ENCODE peak calls at places on chromosomes 16 and 17, in nine cellular contexts. One of them, this sample, is unnamed.

GRCh38 chr16:50881953-50882352 is 140.1 kb downstream of the CYLD start:
- DNase-seq in RPMI8226: no peak
- DNase-seq in stimulated activated CD8-positive, alpha-beta memory T cell treated with anti-CD3 and anti-CD28 coated beads, Interleukin-15, amount 100 ng/mL, for 48 hours: no peak
- DNase-seq in T follicular helper cell: no peak
- DNase-seq in activated naive CD4-positive, alpha-beta T cell: no peak
- DNase-seq in amygdala: no peak
- DNase-seq in stimulated activated CD4-positive, alpha-beta T cell treated with anti-CD3 and anti-CD28 coated beads, Interleukin-15, amount 100 ng/mL, for 48 hours: no peak
- DNase-seq in IMR-90: no peak
- DNase-seq in LoVo: no peak
- DNase-seq in this sample: no peak

GRCh38 chr17:57892820-57893595 is 43.2 kb upstream of the MRPS23 start:
- DNase-seq in stimulated activated CD8-positive, alpha-beta memory T cell treated with anti-CD3 and anti-CD28 coated beads, Interleukin-15, amount 100 ng/mL, for 48 hours: no peak
- DNase-seq in RPMI8226: no peak
- DNase-seq in activated naive CD4-positive, alpha-beta T cell: no peak
- DNase-seq in T follicular helper cell: no peak
- DNase-seq in IMR-90: peak
- DNase-seq in amygdala: peak
- DNase-seq in stimulated activated CD4-positive, alpha-beta T cell treated with anti-CD3 and anti-CD28 coated beads, Interleukin-15, amount 100 ng/mL, for 48 hours: no peak
- DNase-seq in LoVo: peak
- DNase-seq in this sample: peak

GRCh38 chr17:81741049-81741593 is 29.0 kb downstream of the SLC25A10 start:
- DNase-seq in stimulated activated CD4-positive, alpha-beta T cell treated with anti-CD3 and anti-CD28 coated beads, Interleukin-15, amount 100 ng/mL, for 48 hours: no peak
- DNase-seq in amygdala: no peak
- DNase-seq in RPMI8226: no peak
- DNase-seq in LoVo: no peak
- DNase-seq in T follicular helper cell: no peak
- DNase-seq in activated naive CD4-positive, alpha-beta T cell: no peak
- DNase-seq in stimulated activated CD8-positive, alpha-beta memory T cell treated with anti-CD3 and anti-CD28 coated beads, Interleukin-15, amount 100 ng/mL, for 48 hours: no peak
- DNase-seq in IMR-90: no peak
- DNase-seq in this sample: no peak

GRCh38 chr16:56269276-56269675 is 78.0 kb downstream of the GNAO1 start:
- DNase-seq in LoVo: no peak
- DNase-seq in IMR-90: no peak
- DNase-seq in T follicular helper cell: no peak
- DNase-seq in RPMI8226: no peak
- DNase-seq in stimulated activated CD4-positive, alpha-beta T cell treated with anti-CD3 and anti-CD28 coated beads, Interleukin-15, amount 100 ng/mL, for 48 hours: no peak
- DNase-seq in stimulated activated CD8-positive, alpha-beta memory T cell treated with anti-CD3 and anti-CD28 coated beads, Interleukin-15, amount 100 ng/mL, for 48 hours: no peak
- DNase-seq in activated naive CD4-positive, alpha-beta T cell: no peak
- DNase-seq in amygdala: no peak
- DNase-seq in this sample: no peak

GRCh38 chr16:85859818-85860125 is 39.2 kb upstream of the IRF8 start:
- DNase-seq in stimulated activated CD8-positive, alpha-beta memory T cell treated with anti-CD3 and anti-CD28 coated beads, Interleukin-15, amount 100 ng/mL, for 48 hours: no peak
- DNase-seq in LoVo: no peak
- DNase-seq in IMR-90: no peak
- DNase-seq in RPMI8226: no peak
- DNase-seq in amygdala: no peak
- DNase-seq in activated naive CD4-positive, alpha-beta T cell: no peak
- DNase-seq in T follicular helper cell: no peak
- DNase-seq in stimulated activated CD4-positive, alpha-beta T cell treated with anti-CD3 and anti-CD28 coated beads, Interleukin-15, amount 100 ng/mL, for 48 hours: no peak
- DNase-seq in this sample: no peak

GRCh38 chr17:50088952-50089825 is 6.0 kb upstream of the PDK2 start:
- DNase-seq in LoVo: no peak
- DNase-seq in stimulated activated CD4-positive, alpha-beta T cell treated with anti-CD3 and anti-CD28 coated beads, Interleukin-15, amount 100 ng/mL, for 48 hours: no peak
- DNase-seq in T follicular helper cell: no peak
- DNase-seq in activated naive CD4-positive, alpha-beta T cell: no peak
- DNase-seq in stimulated activated CD8-positive, alpha-beta memory T cell treated with anti-CD3 and anti-CD28 coated beads, Interleukin-15, amount 100 ng/mL, for 48 hours: no peak
- DNase-seq in RPMI8226: no peak
- DNase-seq in amygdala: no peak
- DNase-seq in IMR-90: no peak
- DNase-seq in this sample: no peak

GRCh38 chr17:4676777-4677176 is 27.2 kb downstream of the PELP1 start:
- DNase-seq in activated naive CD4-positive, alpha-beta T cell: no peak
- DNase-seq in RPMI8226: no peak
- DNase-seq in stimulated activated CD4-positive, alpha-beta T cell treated with anti-CD3 and anti-CD28 coated beads, Interleukin-15, amount 100 ng/mL, for 48 hours: no peak
- DNase-seq in IMR-90: no peak
- DNase-seq in stimulated activated CD8-positive, alpha-beta memory T cell treated with anti-CD3 and anti-CD28 coated beads, Interleukin-15, amount 100 ng/mL, for 48 hours: no peak
- DNase-seq in amygdala: no peak
- DNase-seq in LoVo: no peak
- DNase-seq in T follicular helper cell: no peak
- DNase-seq in this sample: no peak

GRCh38 chr17:66829883-66830282 is 5.0 kb upstream of the CACNG5 start:
- DNase-seq in RPMI8226: no peak
- DNase-seq in LoVo: no peak
- DNase-seq in stimulated activated CD4-positive, alpha-beta T cell treated with anti-CD3 and anti-CD28 coated beads, Interleukin-15, amount 100 ng/mL, for 48 hours: no peak
- DNase-seq in T follicular helper cell: no peak
- DNase-seq in activated naive CD4-positive, alpha-beta T cell: no peak
- DNase-seq in stimulated activated CD8-positive, alpha-beta memory T cell treated with anti-CD3 and anti-CD28 coated beads, Interleukin-15, amount 100 ng/mL, for 48 hours: no peak
- DNase-seq in amygdala: no peak
- DNase-seq in IMR-90: no peak
- DNase-seq in this sample: no peak

GRCh38 chr16:7866144-7866543 is 533.5 kb downstream of the RBFOX1 start:
- DNase-seq in activated naive CD4-positive, alpha-beta T cell: no peak
- DNase-seq in stimulated activated CD8-positive, alpha-beta memory T cell treated with anti-CD3 and anti-CD28 coated beads, Interleukin-15, amount 100 ng/mL, for 48 hours: no peak
- DNase-seq in IMR-90: no peak
- DNase-seq in RPMI8226: no peak
- DNase-seq in amygdala: no peak
- DNase-seq in stimulated activated CD4-positive, alpha-beta T cell treated with anti-CD3 and anti-CD28 coated beads, Interleukin-15, amount 100 ng/mL, for 48 hours: no peak
- DNase-seq in LoVo: no peak
- DNase-seq in T follicular helper cell: no peak
- DNase-seq in this sample: no peak

GRCh38 chr16:80580109-80580832 is 39.5 kb downstream of the DYNLRB2 start:
- DNase-seq in RPMI8226: no peak
- DNase-seq in IMR-90: peak
- DNase-seq in activated naive CD4-positive, alpha-beta T cell: no peak
- DNase-seq in stimulated activated CD8-positive, alpha-beta memory T cell treated with anti-CD3 and anti-CD28 coated beads, Interleukin-15, amount 100 ng/mL, for 48 hours: peak
- DNase-seq in LoVo: no peak
- DNase-seq in amygdala: no peak
- DNase-seq in T follicular helper cell: peak
- DNase-seq in stimulated activated CD4-positive, alpha-beta T cell treated with anti-CD3 and anti-CD28 coated beads, Interleukin-15, amount 100 ng/mL, for 48 hours: peak
- DNase-seq in this sample: peak

GRCh38 chr17:18951941-18952842 is at the start of gene SLC5A10:
- DNase-seq in amygdala: no peak
- DNase-seq in stimulated activated CD8-positive, alpha-beta memory T cell treated with anti-CD3 and anti-CD28 coated beads, Interleukin-15, amount 100 ng/mL, for 48 hours: no peak
- DNase-seq in RPMI8226: no peak
- DNase-seq in stimulated activated CD4-positive, alpha-beta T cell treated with anti-CD3 and anti-CD28 coated beads, Interleukin-15, amount 100 ng/mL, for 48 hours: no peak
- DNase-seq in activated naive CD4-positive, alpha-beta T cell: no peak
- DNase-seq in LoVo: no peak
- DNase-seq in T follicular helper cell: no peak
- DNase-seq in IMR-90: no peak
- DNase-seq in this sample: no peak

GRCh38 chr16:54266363-54266955 is 20.1 kb downstream of the IRX3 start:
- DNase-seq in LoVo: no peak
- DNase-seq in stimulated activated CD8-positive, alpha-beta memory T cell treated with anti-CD3 and anti-CD28 coated beads, Interleukin-15, amount 100 ng/mL, for 48 hours: no peak
- DNase-seq in activated naive CD4-positive, alpha-beta T cell: no peak
- DNase-seq in stimulated activated CD4-positive, alpha-beta T cell treated with anti-CD3 and anti-CD28 coated beads, Interleukin-15, amount 100 ng/mL, for 48 hours: no peak
- DNase-seq in RPMI8226: no peak
- DNase-seq in IMR-90: no peak
- DNase-seq in T follicular helper cell: no peak
- DNase-seq in amygdala: no peak
- DNase-seq in this sample: no peak

GRCh38 chr16:57941016-57941656 is 29.8 kb downstream of the CNGB1 start:
- DNase-seq in activated naive CD4-positive, alpha-beta T cell: no peak
- DNase-seq in IMR-90: no peak
- DNase-seq in T follicular helper cell: no peak
- DNase-seq in stimulated activated CD8-positive, alpha-beta memory T cell treated with anti-CD3 and anti-CD28 coated beads, Interleukin-15, amount 100 ng/mL, for 48 hours: no peak
- DNase-seq in RPMI8226: peak
- DNase-seq in stimulated activated CD4-positive, alpha-beta T cell treated with anti-CD3 and anti-CD28 coated beads, Interleukin-15, amount 100 ng/mL, for 48 hours: no peak
- DNase-seq in amygdala: peak
- DNase-seq in LoVo: no peak
- DNase-seq in this sample: no peak

GRCh38 chr17:83089322-83090156 is 10.1 kb downstream of the METRNL start:
- DNase-seq in stimulated activated CD4-positive, alpha-beta T cell treated with anti-CD3 and anti-CD28 coated beads, Interleukin-15, amount 100 ng/mL, for 48 hours: no peak
- DNase-seq in activated naive CD4-positive, alpha-beta T cell: no peak
- DNase-seq in amygdala: no peak
- DNase-seq in RPMI8226: no peak
- DNase-seq in stimulated activated CD8-positive, alpha-beta memory T cell treated with anti-CD3 and anti-CD28 coated beads, Interleukin-15, amount 100 ng/mL, for 48 hours: no peak
- DNase-seq in LoVo: no peak
- DNase-seq in IMR-90: no peak
- DNase-seq in T follicular helper cell: no peak
- DNase-seq in this sample: no peak

GRCh38 chr16:50354629-50355456 is 13.9 kb downstream of the BRD7 start:
- DNase-seq in RPMI8226: no peak
- DNase-seq in stimulated activated CD8-positive, alpha-beta memory T cell treated with anti-CD3 and anti-CD28 coated beads, Interleukin-15, amount 100 ng/mL, for 48 hours: no peak
- DNase-seq in IMR-90: no peak
- DNase-seq in activated naive CD4-positive, alpha-beta T cell: no peak
- DNase-seq in T follicular helper cell: no peak
- DNase-seq in stimulated activated CD4-positive, alpha-beta T cell treated with anti-CD3 and anti-CD28 coated beads, Interleukin-15, amount 100 ng/mL, for 48 hours: no peak
- DNase-seq in amygdala: no peak
- DNase-seq in LoVo: peak
- DNase-seq in this sample: no peak

GRCh38 chr16:61862221-61862620 is 174.0 kb downstream of the CDH8 start:
- DNase-seq in LoVo: no peak
- DNase-seq in amygdala: peak
- DNase-seq in activated naive CD4-positive, alpha-beta T cell: no peak
- DNase-seq in T follicular helper cell: no peak
- DNase-seq in IMR-90: no peak
- DNase-seq in stimulated activated CD4-positive, alpha-beta T cell treated with anti-CD3 and anti-CD28 coated beads, Interleukin-15, amount 100 ng/mL, for 48 hours: no peak
- DNase-seq in stimulated activated CD8-positive, alpha-beta memory T cell treated with anti-CD3 and anti-CD28 coated beads, Interleukin-15, amount 100 ng/mL, for 48 hours: no peak
- DNase-seq in RPMI8226: no peak
- DNase-seq in this sample: no peak

GRCh38 chr17:68603027-68603426 is 1.9 kb upstream of the FAM20A start:
- DNase-seq in stimulated activated CD8-positive, alpha-beta memory T cell treated with anti-CD3 and anti-CD28 coated beads, Interleukin-15, amount 100 ng/mL, for 48 hours: no peak
- DNase-seq in T follicular helper cell: no peak
- DNase-seq in stimulated activated CD4-positive, alpha-beta T cell treated with anti-CD3 and anti-CD28 coated beads, Interleukin-15, amount 100 ng/mL, for 48 hours: no peak
- DNase-seq in IMR-90: no peak
- DNase-seq in activated naive CD4-positive, alpha-beta T cell: no peak
- DNase-seq in amygdala: no peak
- DNase-seq in LoVo: no peak
- DNase-seq in RPMI8226: no peak
- DNase-seq in this sample: no peak

GRCh38 chr16:85125570-85126382 is 13.5 kb upstream of the CIBAR2 start:
- DNase-seq in LoVo: no peak
- DNase-seq in stimulated activated CD4-positive, alpha-beta T cell treated with anti-CD3 and anti-CD28 coated beads, Interleukin-15, amount 100 ng/mL, for 48 hours: no peak
- DNase-seq in stimulated activated CD8-positive, alpha-beta memory T cell treated with anti-CD3 and anti-CD28 coated beads, Interleukin-15, amount 100 ng/mL, for 48 hours: no peak
- DNase-seq in RPMI8226: no peak
- DNase-seq in T follicular helper cell: no peak
- DNase-seq in IMR-90: no peak
- DNase-seq in amygdala: no peak
- DNase-seq in activated naive CD4-positive, alpha-beta T cell: no peak
- DNase-seq in this sample: no peak

GRCh38 chr17:32755045-32755805 is 121.7 kb downstream of the MYO1D start:
- DNase-seq in stimulated activated CD4-positive, alpha-beta T cell treated with anti-CD3 and anti-CD28 coated beads, Interleukin-15, amount 100 ng/mL, for 48 hours: no peak
- DNase-seq in RPMI8226: peak
- DNase-seq in IMR-90: peak
- DNase-seq in LoVo: peak
- DNase-seq in activated naive CD4-positive, alpha-beta T cell: no peak
- DNase-seq in stimulated activated CD8-positive, alpha-beta memory T cell treated with anti-CD3 and anti-CD28 coated beads, Interleukin-15, amount 100 ng/mL, for 48 hours: no peak
- DNase-seq in amygdala: peak
- DNase-seq in T follicular helper cell: no peak
- DNase-seq in this sample: no peak

GRCh38 chr16:57984443-57985203 is 13.7 kb upstream of the CNGB1 start:
- DNase-seq in amygdala: peak
- DNase-seq in T follicular helper cell: peak
- DNase-seq in activated naive CD4-positive, alpha-beta T cell: peak
- DNase-seq in LoVo: no peak
- DNase-seq in RPMI8226: peak
- DNase-seq in stimulated activated CD8-positive, alpha-beta memory T cell treated with anti-CD3 and anti-CD28 coated beads, Interleukin-15, amount 100 ng/mL, for 48 hours: peak
- DNase-seq in stimulated activated CD4-positive, alpha-beta T cell treated with anti-CD3 and anti-CD28 coated beads, Interleukin-15, amount 100 ng/mL, for 48 hours: peak
- DNase-seq in IMR-90: peak
- DNase-seq in this sample: peak

GRCh38 chr16:60771138-60771537 is 1265.1 kb downstream of the CDH8 start:
- DNase-seq in T follicular helper cell: no peak
- DNase-seq in amygdala: no peak
- DNase-seq in RPMI8226: peak
- DNase-seq in IMR-90: no peak
- DNase-seq in activated naive CD4-positive, alpha-beta T cell: no peak
- DNase-seq in LoVo: no peak
- DNase-seq in stimulated activated CD4-positive, alpha-beta T cell treated with anti-CD3 and anti-CD28 coated beads, Interleukin-15, amount 100 ng/mL, for 48 hours: no peak
- DNase-seq in stimulated activated CD8-positive, alpha-beta memory T cell treated with anti-CD3 and anti-CD28 coated beads, Interleukin-15, amount 100 ng/mL, for 48 hours: no peak
- DNase-seq in this sample: no peak

GRCh38 chr16:65343556-65343955 is 221.7 kb upstream of the CDH11 start:
- DNase-seq in IMR-90: no peak
- DNase-seq in amygdala: no peak
- DNase-seq in activated naive CD4-positive, alpha-beta T cell: no peak
- DNase-seq in T follicular helper cell: no peak
- DNase-seq in RPMI8226: no peak
- DNase-seq in stimulated activated CD8-positive, alpha-beta memory T cell treated with anti-CD3 and anti-CD28 coated beads, Interleukin-15, amount 100 ng/mL, for 48 hours: no peak
- DNase-seq in LoVo: peak
- DNase-seq in stimulated activated CD4-positive, alpha-beta T cell treated with anti-CD3 and anti-CD28 coated beads, Interleukin-15, amount 100 ng/mL, for 48 hours: no peak
- DNase-seq in this sample: no peak

GRCh38 chr16:14496786-14497185 is 133.3 kb downstream of the PARN start:
- DNase-seq in LoVo: no peak
- DNase-seq in amygdala: no peak
- DNase-seq in T follicular helper cell: no peak
- DNase-seq in IMR-90: no peak
- DNase-seq in RPMI8226: no peak
- DNase-seq in stimulated activated CD4-positive, alpha-beta T cell treated with anti-CD3 and anti-CD28 coated beads, Interleukin-15, amount 100 ng/mL, for 48 hours: no peak
- DNase-seq in activated naive CD4-positive, alpha-beta T cell: no peak
- DNase-seq in stimulated activated CD8-positive, alpha-beta memory T cell treated with anti-CD3 and anti-CD28 coated beads, Interleukin-15, amount 100 ng/mL, for 48 hours: no peak
- DNase-seq in this sample: no peak

GRCh38 chr17:6422654-6423241 is 12.2 kb downstream of the AIPL1 start:
- DNase-seq in T follicular helper cell: no peak
- DNase-seq in amygdala: no peak
- DNase-seq in stimulated activated CD4-positive, alpha-beta T cell treated with anti-CD3 and anti-CD28 coated beads, Interleukin-15, amount 100 ng/mL, for 48 hours: no peak
- DNase-seq in LoVo: no peak
- DNase-seq in stimulated activated CD8-positive, alpha-beta memory T cell treated with anti-CD3 and anti-CD28 coated beads, Interleukin-15, amount 100 ng/mL, for 48 hours: no peak
- DNase-seq in IMR-90: no peak
- DNase-seq in RPMI8226: no peak
- DNase-seq in activated naive CD4-positive, alpha-beta T cell: no peak
- DNase-seq in this sample: no peak

GRCh38 chr17:74522381-74523090 is 8.7 kb downstream of the CD300LB start:
- DNase-seq in stimulated activated CD4-positive, alpha-beta T cell treated with anti-CD3 and anti-CD28 coated beads, Interleukin-15, amount 100 ng/mL, for 48 hours: no peak
- DNase-seq in IMR-90: no peak
- DNase-seq in LoVo: no peak
- DNase-seq in stimulated activated CD8-positive, alpha-beta memory T cell treated with anti-CD3 and anti-CD28 coated beads, Interleukin-15, amount 100 ng/mL, for 48 hours: no peak
- DNase-seq in amygdala: no peak
- DNase-seq in T follicular helper cell: no peak
- DNase-seq in RPMI8226: no peak
- DNase-seq in activated naive CD4-positive, alpha-beta T cell: no peak
- DNase-seq in this sample: no peak

GRCh38 chr17:7803981-7804380 is 30.0 kb upstream of the KDM6B start:
- DNase-seq in LoVo: peak
- DNase-seq in activated naive CD4-positive, alpha-beta T cell: no peak
- DNase-seq in IMR-90: no peak
- DNase-seq in stimulated activated CD8-positive, alpha-beta memory T cell treated with anti-CD3 and anti-CD28 coated beads, Interleukin-15, amount 100 ng/mL, for 48 hours: no peak
- DNase-seq in stimulated activated CD4-positive, alpha-beta T cell treated with anti-CD3 and anti-CD28 coated beads, Interleukin-15, amount 100 ng/mL, for 48 hours: no peak
- DNase-seq in amygdala: no peak
- DNase-seq in T follicular helper cell: no peak
- DNase-seq in RPMI8226: no peak
- DNase-seq in this sample: no peak

GRCh38 chr16:25481636-25482035 is 210.1 kb upstream of the HS3ST4 start:
- DNase-seq in LoVo: peak
- DNase-seq in stimulated activated CD4-positive, alpha-beta T cell treated with anti-CD3 and anti-CD28 coated beads, Interleukin-15, amount 100 ng/mL, for 48 hours: no peak
- DNase-seq in stimulated activated CD8-positive, alpha-beta memory T cell treated with anti-CD3 and anti-CD28 coated beads, Interleukin-15, amount 100 ng/mL, for 48 hours: no peak
- DNase-seq in activated naive CD4-positive, alpha-beta T cell: no peak
- DNase-seq in amygdala: no peak
- DNase-seq in T follicular helper cell: no peak
- DNase-seq in RPMI8226: no peak
- DNase-seq in IMR-90: no peak
- DNase-seq in this sample: no peak

GRCh38 chr17:7922499-7923289 is 6.6 kb upstream of the RNF227 start:
- DNase-seq in stimulated activated CD8-positive, alpha-beta memory T cell treated with anti-CD3 and anti-CD28 coated beads, Interleukin-15, amount 100 ng/mL, for 48 hours: peak
- DNase-seq in activated naive CD4-positive, alpha-beta T cell: peak
- DNase-seq in LoVo: no peak
- DNase-seq in amygdala: peak
- DNase-seq in T follicular helper cell: peak
- DNase-seq in IMR-90: peak
- DNase-seq in stimulated activated CD4-positive, alpha-beta T cell treated with anti-CD3 and anti-CD28 coated beads, Interleukin-15, amount 100 ng/mL, for 48 hours: peak
- DNase-seq in RPMI8226: no peak
- DNase-seq in this sample: peak

GRCh38 chr17:70338946-70339354 is 169.6 kb downstream of the KCNJ2 start:
- DNase-seq in IMR-90: no peak
- DNase-seq in RPMI8226: no peak
- DNase-seq in LoVo: no peak
- DNase-seq in amygdala: no peak
- DNase-seq in stimulated activated CD4-positive, alpha-beta T cell treated with anti-CD3 and anti-CD28 coated beads, Interleukin-15, amount 100 ng/mL, for 48 hours: no peak
- DNase-seq in T follicular helper cell: no peak
- DNase-seq in activated naive CD4-positive, alpha-beta T cell: no peak
- DNase-seq in stimulated activated CD8-positive, alpha-beta memory T cell treated with anti-CD3 and anti-CD28 coated beads, Interleukin-15, amount 100 ng/mL, for 48 hours: no peak
- DNase-seq in this sample: no peak

GRCh38 chr16:74487634-74488495 is 66.6 kb upstream of the CLEC18B start:
- DNase-seq in activated naive CD4-positive, alpha-beta T cell: no peak
- DNase-seq in stimulated activated CD8-positive, alpha-beta memory T cell treated with anti-CD3 and anti-CD28 coated beads, Interleukin-15, amount 100 ng/mL, for 48 hours: no peak
- DNase-seq in T follicular helper cell: no peak
- DNase-seq in RPMI8226: no peak
- DNase-seq in IMR-90: no peak
- DNase-seq in amygdala: no peak
- DNase-seq in stimulated activated CD4-positive, alpha-beta T cell treated with anti-CD3 and anti-CD28 coated beads, Interleukin-15, amount 100 ng/mL, for 48 hours: no peak
- DNase-seq in LoVo: no peak
- DNase-seq in this sample: no peak

GRCh38 chr17:77475012-77475976 is 334.5 kb downstream of the SEC14L1 start:
- DNase-seq in LoVo: no peak
- DNase-seq in amygdala: no peak
- DNase-seq in RPMI8226: no peak
- DNase-seq in T follicular helper cell: peak
- DNase-seq in activated naive CD4-positive, alpha-beta T cell: no peak
- DNase-seq in stimulated activated CD8-positive, alpha-beta memory T cell treated with anti-CD3 and anti-CD28 coated beads, Interleukin-15, amount 100 ng/mL, for 48 hours: peak
- DNase-seq in IMR-90: peak
- DNase-seq in stimulated activated CD4-positive, alpha-beta T cell treated with anti-CD3 and anti-CD28 coated beads, Interleukin-15, amount 100 ng/mL, for 48 hours: peak
- DNase-seq in this sample: peak

This sample was measured in T-cell.